ENCODE peak calls at places on chromosomes 7 and 10, in nine cellular contexts. W, D, F, Z, Y, A, I, E and P are unnamed samples.

GRCh38 chr7:135771961-135772638 is 23.5 kb upstream of the FAM180A start:
- DNase-seq in I (no peak), A (no peak), Z (no peak), W (peak; percentile 62), F (peak; percentile 37), Y (no peak), D (no peak), E (no peak), P (no peak)

GRCh38 chr7:151794508-151795167 is 82.3 kb downstream of the PRKAG2 start:
- DNase-seq in Y (no peak), W (peak; percentile 20), D (no peak), A (no peak), Z (peak; percentile 62), E (peak; percentile 59), F (no peak), I (peak; percentile 35), P (no peak)

GRCh38 chr10:4780782-4781181 is 45.2 kb upstream of the AKR1E2 start:
- DNase-seq in E (no peak), F (no peak), I (peak; percentile 4), Z (no peak), Y (no peak), W (no peak), A (no peak), D (no peak), P (no peak)

GRCh38 chr10:4281207-4281825 is 496.3 kb upstream of the KLF6 start:
- DNase-seq in A (no peak), F (no peak), W (no peak), I (no peak), Z (no peak), D (no peak), E (no peak), Y (no peak), P (no peak)

GRCh38 chr7:137597856-137598255 is 248.9 kb downstream of the DGKI start:
- DNase-seq in A (no peak), Z (no peak), I (no peak), W (no peak), E (no peak), F (no peak), D (no peak), Y (no peak), P (no peak)

GRCh38 chr7:20894806-20895205 is 108.1 kb upstream of the SP8 start:
- DNase-seq in F (no peak), D (no peak), I (no peak), W (no peak), E (no peak), Y (no peak), A (no peak), Z (no peak), P (no peak)

GRCh38 chr10:114550756-114551290 is 107.3 kb downstream of the ABLIM1 start:
- DNase-seq in Z (no peak), I (no peak), D (no peak), Y (no peak), W (no peak), E (no peak), A (no peak), F (no peak), P (no peak)

GRCh38 chr10:22086730-22087364 is 83.3 kb upstream of the DNAJC1 start:
- DNase-seq in A (peak; percentile 53), E (peak; percentile 73), Z (peak; percentile 90), F (peak; percentile 10), Y (peak; percentile 58), I (no peak), D (no peak), W (peak; percentile 82), P (peak; percentile 68)

GRCh38 chr10:73956476-73957338 is 41.2 kb upstream of the VCL start:
- DNase-seq in Z (no peak), E (no peak), D (no peak), A (no peak), W (peak; percentile 27), F (no peak), I (no peak), Y (no peak), P (no peak)

GRCh38 chr7:74671573-74671972 is 14.1 kb downstream of the GTF2I start:
- DNase-seq in I (no peak), E (no peak), A (no peak), Z (no peak), D (no peak), Y (no peak), F (no peak), W (no peak), P (no peak)
- H3K27ac ChIP-seq in I (no peak overlapping the region), E (no peak overlapping the region), A (no peak overlapping the region), Z (peak overlapping the region; percentile 2), D (no peak overlapping the region), Y (no peak overlapping the region), F (no peak overlapping the region), W (no peak overlapping the region), P (no peak overlapping the region)

DNA sequence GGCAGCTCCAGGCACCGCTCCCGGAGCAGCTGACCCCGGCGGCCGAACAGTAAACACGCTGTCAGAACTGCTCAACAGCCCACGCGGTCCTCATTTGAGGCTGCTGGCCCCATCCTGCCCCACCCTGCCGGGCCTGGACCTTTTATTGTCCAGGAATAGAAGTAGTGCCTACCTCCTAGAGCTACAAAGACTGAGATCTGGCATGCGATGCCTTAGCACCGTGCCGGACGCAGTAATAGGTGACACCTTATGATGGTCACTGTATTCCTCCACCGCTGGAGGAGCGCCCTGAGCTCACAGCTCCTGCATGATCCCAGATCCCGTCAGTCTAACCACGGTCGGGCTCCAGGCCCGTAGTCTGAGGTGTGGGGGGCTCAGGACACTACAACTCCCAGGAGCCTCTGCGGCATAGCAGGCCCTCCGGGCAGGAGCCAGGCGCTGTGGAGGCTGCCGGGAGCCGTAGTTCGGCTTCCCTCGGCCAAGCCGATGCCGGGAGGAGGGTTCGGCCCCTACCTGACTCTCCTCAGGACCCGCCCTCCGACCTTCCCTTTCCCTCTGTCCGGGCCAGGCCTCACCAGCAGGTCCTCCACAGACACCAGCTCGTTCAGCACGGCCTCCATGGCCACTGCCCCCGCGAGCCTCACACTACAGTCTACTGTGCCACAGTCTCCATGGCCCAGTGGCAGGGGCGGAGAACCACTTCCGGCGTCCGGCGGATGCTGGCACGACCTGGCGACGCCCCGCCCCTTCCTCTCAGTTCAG is at the start of gene FIS1:
- DNase-seq in A (peak; percentile 96), F (peak; percentile 52), I (peak; percentile 94), Z (peak; percentile 97), W (peak; percentile 83), E (peak; percentile 98), Y (peak; percentile 93), D (peak; percentile 92), P (peak; percentile 94)
- TF ChIP-seq CTCF in A (peak; percentile 91), F (peak; percentile 87), I (peak; percentile 88), Z (peak; percentile 29), W (peak; percentile 90), E (no peak), Y (peak; percentile 72), D (peak; percentile 96), P (peak; percentile 92)

DNA sequence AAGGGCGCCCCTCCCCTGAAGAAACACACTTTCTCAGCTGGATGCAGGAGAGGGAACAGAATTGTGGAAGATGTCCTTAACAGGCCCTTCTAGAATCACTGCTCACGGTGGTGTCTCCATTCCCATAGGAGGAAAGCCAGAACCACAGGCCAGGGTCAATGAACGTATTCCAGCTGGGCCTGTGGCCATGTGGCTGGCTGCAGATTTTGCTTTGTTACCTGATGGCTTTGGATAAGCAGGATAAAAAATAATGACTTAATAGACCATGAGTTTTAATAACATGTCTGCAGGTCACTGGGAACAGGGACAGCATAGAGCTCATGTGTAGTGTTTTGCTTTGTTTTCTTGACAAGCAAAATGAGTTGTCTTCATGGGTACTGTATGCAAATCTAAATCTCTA is 210.3 kb downstream of the TRIL start:
- DNase-seq in W (no peak), Z (no peak), F (no peak), E (no peak), I (no peak), Y (no peak), A (no peak), D (no peak), P (no peak)
- H3K27ac ChIP-seq in W (no peak overlapping the region), Z (no peak overlapping the region), F (no peak overlapping the region), E (no peak overlapping the region), I (no peak overlapping the region), Y (no peak overlapping the region), A (peak overlapping the region; percentile 67), D (no peak overlapping the region), P (no peak overlapping the region)

GRCh38 chr7:84193787-84194186 is 802 bp downstream of the SEMA3A start:
- DNase-seq in F (no peak), Z (no peak), D (no peak), E (no peak), W (no peak), A (no peak), I (no peak), Y (no peak), P (no peak)

GRCh38 chr7:84191842-84192241 is 2.7 kb downstream of the SEMA3A start:
- DNase-seq in W (no peak), A (no peak), E (no peak), I (no peak), Y (no peak), F (no peak), Z (no peak), D (no peak), P (no peak)

GRCh38 chr7:84196007-84196551 is 1.5 kb upstream of the SEMA3A start:
- DNase-seq in E (no peak), W (no peak), I (no peak), Z (no peak), D (no peak), A (no peak), F (no peak), Y (no peak), P (no peak)

GRCh38 chr7:84195295-84196006 is 862 bp upstream of the SEMA3A start:
- DNase-seq in Y (no peak), I (no peak), Z (no peak), W (no peak), F (no peak), E (no peak), A (no peak), D (no peak), P (no peak)

DNA sequence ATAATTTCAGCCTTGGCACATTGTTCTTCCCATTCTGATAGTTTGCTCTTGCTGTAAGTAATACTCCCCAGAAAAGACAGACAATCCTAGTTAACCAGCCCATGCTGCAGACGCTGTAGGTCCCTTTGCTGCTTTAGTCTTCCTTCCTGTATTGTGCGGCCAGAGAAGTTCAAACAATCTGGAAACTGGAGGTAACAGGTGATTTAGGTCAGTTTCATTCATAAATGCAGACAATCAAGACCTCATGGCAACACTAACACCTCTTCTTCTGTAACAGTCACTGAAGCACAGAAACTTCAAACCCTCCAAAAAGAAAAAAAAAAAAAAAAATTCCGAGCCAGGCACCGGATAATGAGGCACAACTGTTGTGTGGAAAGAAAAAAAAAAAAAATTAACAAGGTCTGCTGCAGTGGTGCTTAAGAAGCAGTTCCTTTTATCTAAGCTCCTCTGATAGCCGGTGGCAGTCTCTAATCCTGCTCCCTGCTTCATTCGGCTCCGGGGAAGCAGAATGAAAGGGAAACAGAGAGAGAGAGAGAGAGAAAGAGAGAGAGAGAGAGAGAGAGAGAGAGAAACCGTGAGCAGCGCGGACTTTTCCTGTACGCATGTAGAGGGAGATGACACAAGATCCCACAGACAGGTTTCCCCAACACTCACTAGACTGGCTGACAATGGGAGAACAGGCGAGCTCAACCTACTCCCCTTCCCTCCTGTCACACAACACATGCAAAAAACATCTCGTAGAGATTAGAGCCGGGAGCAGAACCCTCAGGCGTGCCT is at the start of gene SEMA3A:
- DNase-seq in D (peak; percentile 1), W (peak; percentile 78), E (no peak), A (no peak), Z (peak; percentile 84), I (peak; percentile 63), Y (no peak), F (peak; percentile 70), P (peak; percentile 61)
- TF ChIP-seq CTCF in D (no peak), W (peak; percentile 6), E (no peak), A (no peak), Z (no peak), I (no peak), Y (peak; percentile 33), F (peak; percentile 6), P (no peak)